ENCODE peak calls at places on chromosomes 4 and X, in eight cellular contexts. D, K, V, H, C, U, W and R are unnamed samples.

GRCh38 chr4:86302242-86302641 is 57.6 kb downstream of the MAPK10 start:
- DNase-seq in V (no peak), H (no peak), C (peak; percentile 75), U (peak; percentile 44), K (no peak), D (no peak), W (no peak), R (no peak)

GRCh38 chr4:151046609-151047008 is 31.5 kb upstream of the LRBA start:
- DNase-seq in U (no peak), V (no peak), C (no peak), H (no peak), K (no peak), W (no peak), D (no peak), R (no peak)

GRCh38 chr4:153170407-153170806 is 33.8 kb upstream of the TRIM2 start:
- DNase-seq in H (no peak), C (no peak), K (no peak), W (no peak), U (no peak), V (no peak), D (no peak), R (no peak)

GRCh38 chrX:626745-627509 is 3.7 kb upstream of the SHOX start:
- DNase-seq in K (no peak), H (no peak), C (no peak), U (no peak), V (no peak), W (no peak), D (no peak), R (no peak)

GRCh38 chrX:50747471-50747900 is 66.5 kb downstream of the SHROOM4 start:
- DNase-seq in K (no peak), H (no peak), D (peak; percentile 22), W (no peak), V (no peak), C (no peak), U (no peak), R (no peak)

GRCh38 chr4:37422102-37422501 is 177.6 kb downstream of the NWD2 start:
- DNase-seq in C (no peak), V (no peak), W (no peak), H (no peak), D (no peak), K (no peak), U (no peak), R (no peak)

GRCh38 chrX:129754266-129755024 is 15.7 kb downstream of the XPNPEP2 start:
- DNase-seq in C (no peak), W (no peak), H (no peak), U (no peak), D (peak; percentile 49), K (no peak), V (no peak), R (no peak)

GRCh38 chr4:156751486-156751885 is 220.1 kb downstream of the PDGFC start:
- DNase-seq in C (no peak), W (no peak), K (peak; percentile 50), D (no peak), V (no peak), U (no peak), H (no peak), R (no peak)

GRCh38 chr4:37892641-37893040 is 1.8 kb downstream of the TBC1D1 start:
- DNase-seq in U (no peak), W (peak; percentile 21), K (no peak), D (no peak), H (peak; percentile 54), V (no peak), C (no peak), R (peak; percentile 16)

GRCh38 chr4:139281212-139281611 is 1.2 kb upstream of the MGARP start:
- DNase-seq in K (no peak), H (no peak), C (no peak), D (no peak), V (no peak), W (no peak), U (no peak), R (no peak)

GRCh38 chrX:134020910-134021309 is 35.5 kb upstream of the GPC3 start:
- DNase-seq in H (no peak), U (no peak), K (no peak), C (no peak), W (no peak), D (no peak), V (no peak), R (no peak)

GRCh38 chr4:153593166-153593565 is 90.9 kb upstream of the TLR2 start:
- DNase-seq in V (no peak), K (no peak), W (no peak), H (no peak), D (no peak), C (no peak), U (no peak), R (no peak)

GRCh38 chr4:189445613-189446012 is 495.1 kb upstream of the FRG1 start:
- DNase-seq in W (no peak), V (no peak), U (no peak), H (no peak), K (no peak), C (no peak), D (no peak), R (no peak)

GRCh38 chr4:89410687-89411086 is 103.1 kb upstream of the GPRIN3 start:
- DNase-seq in C (no peak), V (no peak), K (no peak), D (no peak), H (no peak), W (no peak), U (no peak), R (no peak)

GRCh38 chrX:100980608-100981497 is 11.3 kb downstream of the ARL13A start:
- DNase-seq in D (no peak), U (no peak), H (peak; percentile 52), K (no peak), W (no peak), C (no peak), V (peak; percentile 73), R (no peak)

GRCh38 chr4:121164291-121164690 is at the start of gene TNIP3:
- DNase-seq in D (no peak), W (no peak), U (no peak), V (no peak), K (no peak), C (no peak), H (no peak), R (no peak)

GRCh38 chr4:166924456-166924855 is 309.8 kb downstream of the SPOCK3 start:
- DNase-seq in D (no peak), H (no peak), C (no peak), K (no peak), V (no peak), U (no peak), W (no peak), R (no peak)

GRCh38 chr4:5993063-5993745 is 25.0 kb downstream of the C4orf50 start:
- DNase-seq in U (no peak), H (no peak), V (no peak), W (no peak), K (no peak), C (no peak), D (no peak), R (no peak)

GRCh38 chr4:70969076-70969475 is 24.4 kb upstream of the DCK start:
- DNase-seq in V (no peak), C (no peak), H (no peak), W (no peak), K (no peak), D (no peak), U (no peak), R (no peak)

GRCh38 chr4:139889194-139889762 is 223.7 kb downstream of the MGST2 start:
- DNase-seq in V (no peak), U (no peak), W (no peak), D (no peak), H (no peak), K (no peak), C (peak; percentile 76), R (no peak)

GRCh38 chr4:184215709-184216328 is 1.9 kb downstream of the ENPP6 start:
- DNase-seq in D (no peak), V (no peak), U (no peak), W (no peak), K (no peak), H (no peak), C (no peak), R (no peak)

GRCh38 chrX:1357993-1358392 is 21.4 kb downstream of the IL3RA start:
- DNase-seq in U (no peak), C (no peak), V (no peak), W (no peak), H (no peak), D (no peak), K (no peak), R (no peak)

GRCh38 chr4:120765271-120765985 is 157.1 kb downstream of the PRDM5 start:
- DNase-seq in V (no peak), W (no peak), K (no peak), U (no peak), D (no peak), C (no peak), H (no peak), R (no peak)

GRCh38 chrX:140724337-140725105 is 15.0 kb downstream of the LINC00632 start:
- DNase-seq in H (no peak), C (no peak), D (no peak), W (no peak), U (no peak), K (no peak), V (no peak), R (no peak)

GRCh38 chr4:926538-926937 is 5.6 kb downstream of the GAK start:
- DNase-seq in K (no peak), C (no peak), U (no peak), H (no peak), W (no peak), V (no peak), D (no peak), R (no peak)

GRCh38 chr4:138953962-138954371 is 61.6 kb upstream of the NOCT start:
- DNase-seq in V (no peak), H (no peak), D (no peak), C (no peak), U (peak; percentile 14), W (no peak), K (peak; percentile 53), R (no peak)

GRCh38 chr4:3317656-3318211 is 24.9 kb downstream of the RGS12 start:
- DNase-seq in W (no peak), C (no peak), K (no peak), D (no peak), H (no peak), U (no peak), V (no peak), R (no peak)

GRCh38 chrX:109281478-109282275 is 200.2 kb downstream of the GUCY2F start:
- DNase-seq in V (no peak), W (no peak), D (no peak), H (no peak), U (peak; percentile 23), K (no peak), C (peak; percentile 56), R (no peak)

GRCh38 chr4:126530996-126531585 is 1101.7 kb upstream of the INTU start:
- DNase-seq in H (no peak), D (no peak), K (no peak), V (no peak), W (no peak), C (no peak), U (peak; percentile 13), R (no peak)

GRCh38 chrX:30570505-30570904 is 7.1 kb downstream of the TASL start:
- DNase-seq in U (no peak), K (peak; percentile 32), H (no peak), W (no peak), D (no peak), C (no peak), V (peak; percentile 2), R (no peak)

GRCh38 chr4:70711599-70711998 is 10.2 kb upstream of the RUFY3 start:
- DNase-seq in K (no peak), H (no peak), D (no peak), V (no peak), C (no peak), U (no peak), W (no peak), R (no peak)

GRCh38 chr4:144304025-144304424 is 163.5 kb upstream of the GYPA start:
- DNase-seq in D (no peak), C (no peak), W (no peak), K (no peak), H (no peak), U (no peak), V (no peak), R (no peak)

GRCh38 chr4:71259305-71259704 is 79.5 kb upstream of the SLC4A4 start:
- DNase-seq in C (no peak), K (no peak), U (no peak), W (no peak), V (no peak), D (no peak), H (no peak), R (no peak)

GRCh38 chr4:20028694-20029093 is 223.0 kb upstream of the SLIT2 start:
- DNase-seq in W (no peak), C (no peak), K (no peak), D (no peak), V (peak; percentile 3), U (no peak), H (no peak), R (no peak)